ENCODE peak calls at places on chromosomes 11 and 22, in nine cellular contexts. W is PC-3, K is OCI-LY7, V is MM.1S, F is GM23338, X is hepatocyte, H is SK-N-SH, Y is GM23248, M is HCT116. B is an unnamed sample.

GRCh38 chr22:44023404-44024287 is 456 bp upstream of the PARVB start:
- DNase-seq in W (peak), F (peak), X (peak), V (peak), K (no peak), Y (peak), M (no peak), H (peak), B (peak)

GRCh38 chr11:77174559-77174958 is 46.5 kb downstream of the MYO7A start:
- DNase-seq in K (no peak), F (no peak), H (no peak), W (no peak), Y (no peak), X (no peak), V (no peak), M (no peak), B (no peak)

GRCh38 chr11:83241291-83241946 is 44.7 kb downstream of the CCDC90B start:
- DNase-seq in H (peak), V (peak), F (peak), W (peak), K (peak), X (peak), M (peak), Y (peak), B (peak)

GRCh38 chr22:41290262-41291221 is 4.6 kb upstream of the RANGAP1 start:
- DNase-seq in Y (peak), F (peak), M (no peak), K (no peak), W (peak), V (no peak), X (no peak), H (no peak), B (peak)

GRCh38 chr11:2537010-2537695 is 92.3 kb downstream of the KCNQ1 start:
- DNase-seq in Y (no peak), K (no peak), V (no peak), W (no peak), H (no peak), X (no peak), M (no peak), F (no peak), B (no peak)

GRCh38 chr11:45110562-45110961 is 35.9 kb upstream of the PRDM11 start:
- DNase-seq in W (peak), M (peak), F (peak), K (peak), V (peak), X (peak), Y (peak), H (peak), B (peak)

GRCh38 chr11:75100314-75100713 is 3.6 kb upstream of the OR2AT4 start:
- DNase-seq in V (peak), K (peak), F (no peak), X (no peak), H (no peak), W (peak), M (no peak), Y (peak), B (no peak)

GRCh38 chr22:32326647-32327046 is 31.0 kb upstream of the RFPL3 start:
- DNase-seq in X (no peak), K (no peak), M (no peak), H (no peak), V (no peak), Y (no peak), F (no peak), W (no peak), B (no peak)

GRCh38 chr11:19337779-19338178 is 97.0 kb upstream of the E2F8 start:
- DNase-seq in M (no peak), Y (no peak), X (no peak), F (no peak), W (no peak), K (no peak), V (no peak), H (no peak), B (no peak)

GRCh38 chr11:102238287-102238894 is 78.9 kb upstream of the BIRC3 start:
- DNase-seq in F (no peak), W (peak), H (no peak), X (peak), V (no peak), Y (no peak), M (no peak), K (no peak), B (no peak)

GRCh38 chr11:61702701-61703312 is 22.6 kb downstream of the DAGLA start:
- DNase-seq in H (no peak), W (no peak), K (no peak), F (no peak), M (no peak), X (no peak), Y (no peak), V (no peak), B (no peak)

GRCh38 chr11:128205796-128206195 is 381.6 kb downstream of the ETS1 start:
- DNase-seq in H (no peak), W (peak), V (no peak), Y (no peak), X (no peak), M (no peak), K (no peak), F (no peak), B (no peak)

GRCh38 chr11:59216654-59217640 is 4.2 kb upstream of the MPEG1 start:
- DNase-seq in X (no peak), H (no peak), W (peak), F (no peak), Y (peak), V (peak), M (no peak), K (peak), B (no peak)

GRCh38 chr22:43113516-43114251 is 3.1 kb downstream of the BIK start:
- DNase-seq in F (no peak), W (peak), H (no peak), M (no peak), Y (no peak), X (no peak), V (no peak), K (peak), B (no peak)

GRCh38 chr11:128924618-128925017 is 18.1 kb downstream of the TP53AIP1 start:
- DNase-seq in X (no peak), Y (no peak), V (no peak), W (no peak), K (no peak), F (no peak), H (no peak), M (no peak), B (no peak)

GRCh38 chr11:2401436-2401984 is 960 bp downstream of the TSSC4 start:
- DNase-seq in M (no peak), Y (no peak), X (no peak), K (peak), W (peak), F (no peak), H (no peak), V (no peak), B (no peak)

GRCh38 chr11:57240757-57241156 is 3.7 kb upstream of the APLNR start:
- DNase-seq in K (no peak), V (no peak), X (no peak), F (peak), W (no peak), M (no peak), Y (no peak), H (peak), B (peak)

GRCh38 chr11:380491-380890 is 11.2 kb downstream of the B4GALNT4 start:
- DNase-seq in W (no peak), V (no peak), K (no peak), H (no peak), F (no peak), Y (no peak), M (no peak), X (no peak), B (no peak)

GRCh38 chr11:58923300-58923788 is 15.9 kb upstream of the GLYATL1 start:
- DNase-seq in M (peak), Y (peak), X (peak), W (peak), H (peak), F (peak), V (peak), K (peak), B (peak)

GRCh38 chr22:23894710-23895598 is 771 bp downstream of the MIF start:
- DNase-seq in X (peak), M (peak), Y (peak), K (peak), F (peak), V (peak), H (peak), W (peak), B (peak)

GRCh38 chr11:74417379-74417804 is 19.2 kb upstream of the PGM2L1 start:
- DNase-seq in H (no peak), X (peak), W (peak), Y (no peak), F (peak), M (no peak), K (no peak), V (no peak), B (no peak)

GRCh38 chr11:10892250-10892649 is 34.4 kb upstream of the ZBED5 start:
- DNase-seq in M (no peak), Y (no peak), F (no peak), H (no peak), W (no peak), X (no peak), K (peak), V (no peak), B (no peak)

GRCh38 chr22:50621948-50622722 is 5.8 kb downstream of the ARSA start:
- DNase-seq in Y (no peak), X (no peak), M (no peak), W (peak), H (peak), K (peak), F (no peak), V (peak), B (peak)

GRCh38 chr11:118744001-118744400 is 47.0 kb downstream of the DDX6 start:
- DNase-seq in F (no peak), H (peak), K (no peak), M (no peak), V (no peak), W (no peak), Y (peak), X (no peak), B (no peak)

GRCh38 chr22:19180234-19180633 is 1.7 kb upstream of the SLC25A1 start:
- DNase-seq in W (no peak), F (no peak), V (no peak), M (no peak), Y (no peak), H (no peak), X (no peak), K (no peak), B (no peak)

GRCh38 chr22:36465232-36466021 is 16.0 kb downstream of the TXN2 start:
- DNase-seq in F (no peak), X (peak), M (peak), K (no peak), Y (peak), W (peak), V (no peak), H (no peak), B (no peak)

GRCh38 chr11:122756417-122756816 is 81.9 kb upstream of the CRTAM start:
- DNase-seq in M (no peak), F (no peak), Y (no peak), X (no peak), K (peak), V (peak), W (no peak), H (no peak), B (no peak)

GRCh38 chr11:92865352-92865751 is 104.1 kb upstream of the MTNR1B start:
- DNase-seq in Y (peak), M (no peak), X (no peak), V (no peak), H (no peak), K (no peak), W (no peak), F (no peak), B (no peak)

GRCh38 chr11:102361100-102362021 is 14.3 kb downstream of the BIRC2 start:
- DNase-seq in V (no peak), W (no peak), Y (peak), K (peak), X (no peak), M (no peak), F (no peak), H (no peak), B (no peak)

GRCh38 chr11:17405232-17406005 is 17.0 kb upstream of the KCNJ11 start:
- DNase-seq in H (peak), M (peak), F (peak), V (peak), X (peak), Y (peak), W (peak), K (no peak), B (peak)

GRCh38 chr22:49243965-49244364 is 583.7 kb downstream of the BRD1 start:
- DNase-seq in H (no peak), W (no peak), V (no peak), M (no peak), Y (no peak), X (no peak), K (no peak), F (no peak), B (no peak)

GRCh38 chr22:17243524-17243923 is 24.3 kb upstream of the ADA2 start:
- DNase-seq in M (no peak), V (peak), Y (peak), H (no peak), F (no peak), W (peak), K (peak), X (peak), B (no peak)
- TF ChIP-seq EZH2phosphoT487 in M (no peak), V (no peak), Y (no peak), H (no peak), F (no peak), W (no peak), K (no peak), X (no peak), B (no peak)

DNA sequence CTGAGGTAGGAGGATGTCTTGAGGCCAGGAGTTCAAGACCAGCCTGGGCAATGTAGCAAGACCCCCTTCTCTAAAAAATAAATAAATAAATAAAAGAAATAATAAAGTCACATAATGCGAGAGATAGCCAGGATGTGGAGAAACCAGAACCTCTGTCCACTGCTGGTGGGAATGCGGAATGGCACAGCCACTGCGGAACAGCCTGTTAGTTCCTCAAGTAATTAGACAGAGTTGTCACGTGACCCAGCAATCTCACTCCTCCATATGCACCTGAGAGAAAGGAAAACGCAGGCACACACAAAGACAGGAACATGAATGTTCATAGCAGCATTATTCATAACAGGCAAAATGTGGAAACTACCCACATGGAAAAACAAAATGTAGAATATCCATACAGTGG is 27.5 kb downstream of the LIF start:
- DNase-seq in W (no peak), K (no peak), H (no peak), X (no peak), Y (no peak), M (no peak), V (no peak), F (no peak), B (no peak)
- TF ChIP-seq EZH2phosphoT487 in W (no peak), K (no peak), H (no peak), X (no peak), Y (no peak), M (no peak), V (no peak), F (no peak), B (no peak)

GRCh38 chr11:87298155-87298554 is 260.4 kb downstream of the TMEM135 start:
- DNase-seq in V (no peak), W (no peak), X (no peak), H (no peak), F (no peak), Y (no peak), M (no peak), K (no peak), B (no peak)
- TF ChIP-seq EZH2phosphoT487 in V (no peak), W (no peak), X (no peak), H (no peak), F (no peak), Y (no peak), M (no peak), K (no peak), B (no peak)

GRCh38 chr11:69377029-69377952 is 83.3 kb downstream of the MYEOV start:
- DNase-seq in K (no peak), F (no peak), M (no peak), Y (peak), H (no peak), W (no peak), V (no peak), X (no peak), B (no peak)
- TF ChIP-seq EZH2phosphoT487 in K (no peak), F (no peak), M (no peak), Y (no peak), H (no peak), W (no peak), V (no peak), X (no peak), B (no peak)

DNA sequence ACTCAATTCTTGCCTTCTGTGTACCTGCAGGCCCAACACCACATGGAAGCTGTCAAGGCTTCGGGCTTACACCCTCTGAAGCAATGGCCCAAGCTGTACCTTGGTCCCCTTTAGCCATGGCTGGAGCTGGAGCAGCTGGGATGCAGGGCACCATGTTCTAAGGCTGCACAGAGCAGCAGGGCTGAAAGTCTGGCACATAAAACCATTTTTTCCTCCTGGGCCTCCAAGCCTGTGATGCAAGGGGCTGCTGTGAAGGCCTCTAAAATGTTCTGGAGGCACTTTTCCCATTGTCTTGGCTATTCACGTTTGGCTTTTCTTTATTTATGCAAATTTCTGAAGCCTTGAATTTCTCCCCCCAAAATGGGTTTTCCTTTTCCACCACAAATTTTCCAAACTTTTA is 102.1 kb upstream of the SLC5A12 start:
- DNase-seq in Y (no peak), H (no peak), X (no peak), K (peak), W (no peak), V (no peak), M (no peak), F (no peak), B (no peak)
- TF ChIP-seq EZH2phosphoT487 in Y (no peak), H (no peak), X (no peak), K (no peak), W (no peak), V (no peak), M (no peak), F (no peak), B (no peak)

DNA sequence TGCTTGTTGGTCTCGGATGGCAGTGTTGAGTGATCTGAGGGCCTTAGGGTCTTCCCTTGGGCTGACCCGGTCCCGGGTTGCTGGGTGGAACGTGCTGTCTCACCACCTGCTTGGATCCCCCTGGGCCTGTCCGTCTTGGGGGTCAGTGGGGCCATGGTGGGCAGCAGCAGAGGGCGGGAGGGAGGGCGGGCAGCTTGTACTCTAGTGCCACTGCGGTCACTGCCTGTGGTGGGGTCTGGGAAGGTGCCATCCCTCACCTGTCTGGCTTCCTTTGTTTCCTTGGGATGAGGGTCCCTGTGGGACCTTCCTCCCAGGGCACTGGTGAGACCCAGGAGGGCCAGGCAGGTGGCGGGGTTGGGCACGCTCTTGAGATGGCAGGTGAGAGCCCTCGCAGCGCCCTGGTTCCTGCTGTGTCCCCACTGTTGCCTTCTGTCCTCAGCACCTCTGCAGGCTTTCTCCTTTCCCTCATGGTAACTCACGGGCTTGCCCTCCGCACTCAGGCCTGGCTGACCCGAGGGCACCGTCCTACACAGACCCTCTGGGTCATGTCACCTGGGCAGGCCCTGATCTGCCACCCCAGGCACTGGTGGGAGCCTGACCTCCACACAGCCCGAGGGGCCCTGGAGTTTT is 34.2 kb downstream of the TBC1D22A start:
- DNase-seq in X (no peak), Y (no peak), M (no peak), F (no peak), V (no peak), K (no peak), H (no peak), W (no peak), B (no peak)
- TF ChIP-seq EZH2phosphoT487 in X (no peak), Y (no peak), M (no peak), F (no peak), V (no peak), K (no peak), H (no peak), W (no peak), B (no peak)

GRCh38 chr11:12835286-12835685 is 161.1 kb downstream of the TEAD1 start:
- DNase-seq in Y (no peak), V (no peak), X (no peak), K (no peak), M (no peak), F (no peak), W (no peak), H (no peak), B (no peak)

GRCh38 chr11:12831471-12832202 is 157.4 kb downstream of the TEAD1 start:
- DNase-seq in H (no peak), Y (no peak), F (no peak), M (no peak), V (no peak), W (peak), X (no peak), K (no peak), B (no peak)

GRCh38 chr11:12834630-12835029 is 160.4 kb downstream of the TEAD1 start:
- DNase-seq in W (no peak), Y (no peak), V (no peak), X (no peak), K (no peak), M (no peak), H (no peak), F (no peak), B (no peak)

GRCh38 chr11:12834166-12834565 is 159.9 kb downstream of the TEAD1 start:
- DNase-seq in H (no peak), Y (no peak), V (no peak), W (no peak), K (no peak), M (no peak), F (no peak), X (no peak), B (no peak)

DNA sequence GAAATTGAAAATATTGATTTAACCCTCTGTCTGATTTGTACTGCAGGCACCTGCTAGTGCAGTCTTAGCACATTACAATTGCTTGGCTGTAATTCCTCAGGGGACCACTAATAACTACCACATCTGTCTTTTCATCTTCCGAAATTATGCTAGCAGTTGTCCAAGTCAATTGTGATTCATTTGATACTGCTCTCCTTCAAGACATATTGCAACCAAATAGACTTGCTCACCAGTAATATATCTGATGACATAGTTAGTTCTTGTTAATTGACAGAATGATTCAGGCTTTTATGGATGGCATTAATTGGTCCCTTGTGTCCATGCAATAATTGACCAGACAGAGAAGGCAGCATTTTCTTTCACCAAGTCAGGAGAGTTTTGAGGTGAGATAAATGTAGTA is 158.6 kb downstream of the TEAD1 start:
- DNase-seq in M (no peak), Y (peak), K (no peak), F (no peak), H (no peak), X (no peak), V (no peak), W (no peak), B (no peak)
- TF ChIP-seq EZH2phosphoT487 in M (no peak), Y (peak), K (no peak), F (no peak), H (no peak), X (no peak), V (no peak), W (no peak), B (no peak)

DNA sequence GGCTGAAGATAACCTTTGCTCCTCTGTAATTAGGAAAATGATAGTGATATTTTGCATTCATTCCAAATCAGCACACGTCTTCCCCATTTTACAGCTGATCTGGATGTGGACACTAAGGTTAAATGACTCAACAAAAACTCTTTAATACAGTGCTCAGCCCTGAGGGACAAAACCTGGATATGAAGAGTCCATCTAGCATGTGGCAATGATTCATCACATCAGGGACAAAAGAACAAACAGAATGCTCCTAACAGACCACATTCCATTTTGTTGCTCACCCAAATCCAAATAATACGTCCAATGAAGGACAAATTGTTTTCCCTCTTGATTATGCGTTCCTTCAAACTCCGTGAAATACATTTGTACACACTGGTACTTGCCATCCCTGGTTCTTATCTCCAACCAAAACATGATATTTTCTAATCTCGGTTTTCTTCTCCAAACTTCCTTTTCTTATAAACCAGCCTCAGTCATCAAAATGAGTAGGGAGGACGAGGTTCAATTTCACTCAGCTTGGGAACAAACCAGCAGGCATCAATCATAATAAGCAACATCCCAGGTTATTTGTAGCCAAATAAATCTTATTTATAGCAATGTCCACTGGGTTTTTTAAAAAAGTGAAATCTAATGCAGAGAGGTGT is 53.7 kb upstream of the MTMR2 start:
- DNase-seq in H (no peak), F (no peak), X (no peak), V (no peak), K (no peak), M (no peak), Y (peak), W (peak), B (no peak)
- TF ChIP-seq EZH2phosphoT487 in H (no peak), F (no peak), X (no peak), V (no peak), K (no peak), M (no peak), Y (no peak), W (no peak), B (no peak)

B was measured in neural progenitor cell.